ENCODE peak calls at places on chromosomes 11 and 22, in six cellular contexts. X is heart left ventricle, H is fibroblast of lung, S is sigmoid colon, V is astrocyte, D is left ventricle myocardium inferior. Q is an unnamed sample.
A peak's percentile ranks its signal among the peaks of the same experiment; 100 is the strongest.

GRCh38 chr11:85540181-85540580 is 87.0 kb downstream of the DLG2 start:
- DNase-seq in X (no peak), D (no peak), V (no peak), S (no peak), H (no peak), Q (no peak)

GRCh38 chr22:30705710-30706651 is 11.3 kb downstream of the OSBP2 start:
- DNase-seq in H (peak; percentile 74), X (no peak), S (no peak), D (no peak), V (peak; percentile 88), Q (no peak)

GRCh38 chr11:19951558-19952083 is 208.7 kb downstream of the DBX1 start:
- DNase-seq in X (no peak), V (no peak), S (no peak), H (peak; percentile 71), D (no peak), Q (no peak)

GRCh38 chr11:77127969-77128691 is at the start of gene MYO7A:
- DNase-seq in D (peak; percentile 70), X (peak; percentile 72), V (no peak), S (no peak), H (peak; percentile 33), Q (peak; percentile 93)

GRCh38 chr11:112163875-112164521 is at the start of gene IL18:
- DNase-seq in V (no peak), X (no peak), D (peak; percentile 32), S (peak; percentile 68), H (no peak), Q (no peak)

GRCh38 chr11:128593281-128593680 is 5.9 kb upstream of the ETS1 start:
- DNase-seq in V (peak; percentile 86), X (no peak), D (no peak), H (no peak), S (no peak), Q (peak; percentile 47)

GRCh38 chr11:8932564-8933180 is at the start of gene C11orf16:
- DNase-seq in V (no peak), H (no peak), S (no peak), X (no peak), D (no peak), Q (no peak)

GRCh38 chr11:67561971-67562560 is 21.5 kb upstream of the GSTP1 start:
- DNase-seq in D (no peak), V (no peak), H (no peak), X (no peak), S (no peak), Q (no peak)

GRCh38 chr22:37007666-37008065 is 11.6 kb downstream of the TST start:
- DNase-seq in H (no peak), X (no peak), S (no peak), V (no peak), D (no peak), Q (no peak)

GRCh38 chr11:77278595-77279506 is 22.6 kb downstream of the GDPD4 start:
- DNase-seq in X (no peak), V (peak; percentile 42), H (no peak), S (no peak), D (no peak), Q (no peak)

GRCh38 chr11:92826136-92826535 is 143.3 kb upstream of the MTNR1B start:
- DNase-seq in V (peak; percentile 80), S (no peak), H (peak; percentile 68), D (no peak), X (no peak), Q (no peak)

GRCh38 chr22:30212363-30212995 is 34.1 kb downstream of the LIF start:
- DNase-seq in S (peak; percentile 82), X (no peak), D (no peak), V (peak; percentile 98), H (peak; percentile 90), Q (no peak)

GRCh38 chr11:12274558-12275197 is 102.7 kb upstream of the PARVA start:
- DNase-seq in V (peak; percentile 43), D (no peak), X (no peak), H (peak; percentile 42), S (peak; percentile 44), Q (no peak)

GRCh38 chr11:118156531-118157185 is 4.0 kb upstream of the SCN4B start:
- DNase-seq in S (no peak), H (no peak), V (no peak), X (no peak), D (no peak), Q (no peak)

GRCh38 chr22:22927888-22928665 is 40.5 kb downstream of the IGLL5 start:
- DNase-seq in S (no peak), X (no peak), D (no peak), H (peak; percentile 3), V (no peak), Q (no peak)

GRCh38 chr11:104043678-104044239 is 7.3 kb downstream of the DDI1 start:
- DNase-seq in S (no peak), D (no peak), H (peak; percentile 51), V (peak; percentile 64), X (no peak), Q (no peak)

GRCh38 chr11:125429174-125429707 is 66.8 kb downstream of the FEZ1 start:
- DNase-seq in X (peak; percentile 40), S (no peak), H (peak; percentile 54), V (peak; percentile 35), D (peak; percentile 58), Q (peak; percentile 61)

GRCh38 chr11:69773626-69774353 is 1.4 kb downstream of the FGF4 start:
- DNase-seq in S (no peak), H (no peak), X (no peak), D (no peak), V (no peak), Q (no peak)

GRCh38 chr11:69772646-69773045 is 2.5 kb downstream of the FGF4 start:
- DNase-seq in S (no peak), X (no peak), D (no peak), H (no peak), V (no peak), Q (no peak)

GRCh38 chr11:69770525-69770924 is 4.6 kb downstream of the FGF4 start:
- DNase-seq in D (no peak), H (no peak), X (no peak), V (no peak), S (no peak), Q (no peak)

GRCh38 chr11:69774354-69775162 is 583 bp downstream of the FGF4 start:
- DNase-seq in X (no peak), S (no peak), H (no peak), D (no peak), V (no peak), Q (no peak)

DNA sequence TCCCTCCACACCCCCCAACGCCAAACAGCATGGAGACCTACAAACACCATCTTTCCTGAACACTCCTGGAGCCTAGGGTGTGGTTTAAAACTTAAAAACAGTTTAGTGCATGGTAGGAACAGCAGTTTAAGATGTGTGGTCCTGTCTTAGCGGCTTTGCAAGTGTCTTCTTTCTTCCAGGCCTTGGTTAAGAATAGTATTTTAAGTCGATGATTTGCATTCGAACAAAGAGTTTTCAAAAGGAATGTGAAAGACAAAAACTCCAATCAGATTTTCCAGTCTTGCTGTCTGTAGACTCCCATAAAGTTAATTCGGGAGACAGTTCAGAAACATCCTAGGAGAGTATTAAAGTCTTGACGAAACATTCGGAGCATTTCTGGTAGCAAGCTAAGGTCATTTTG is 3.7 kb downstream of the FGF4 start:
- DNase-seq in X (no peak), H (no peak), S (no peak), V (no peak), D (no peak), Q (no peak)
- H3K4me3 ChIP-seq in X (no peak overlapping the region), H (no peak overlapping the region), S (no peak overlapping the region), V (no peak overlapping the region), D (no peak overlapping the region), Q (no peak overlapping the region)

GRCh38 chr11:64766881-64767280 is 7.1 kb upstream of the PYGM start:
- DNase-seq in X (no peak), V (no peak), S (peak; percentile 67), D (no peak), H (no peak), Q (no peak)

GRCh38 chr11:64770120-64770519 is 8.2 kb downstream of the SF1 start:
- DNase-seq in S (peak; percentile 60), V (no peak), H (no peak), X (no peak), D (no peak), Q (no peak)

GRCh38 chr11:64769283-64769682 is 9.1 kb downstream of the SF1 start:
- DNase-seq in D (no peak), H (no peak), S (no peak), X (no peak), V (no peak), Q (no peak)

GRCh38 chr11:64767344-64768299 is 7.8 kb upstream of the PYGM start:
- DNase-seq in D (peak; percentile 63), S (peak; percentile 86), H (peak; percentile 54), V (peak; percentile 32), X (peak; percentile 64), Q (peak; percentile 80)

GRCh38 chr11:64768300-64768694 is 8.5 kb upstream of the PYGM start:
- DNase-seq in D (no peak), V (no peak), S (no peak), X (no peak), H (no peak), Q (no peak)
- H3K36me3 ChIP-seq in D (peaks cover 100% of the 10 kb centered on the region), V (peaks cover 74% of the 10 kb centered on the region), S (peaks cover 89% of the 10 kb centered on the region), X (peaks cover 58% of the 10 kb centered on the region), H (peaks cover 49% of the 10 kb centered on the region), Q (peaks cover 91% of the 10 kb centered on the region)

GRCh38 chr11:23406131-23406819 is 546.0 kb upstream of the CCDC179 start:
- DNase-seq in H (no peak), D (peak; percentile 8), S (peak; percentile 49), X (no peak), V (no peak), Q (no peak)
- TF ChIP-seq CTCF in H (no peak), D (no peak), S (no peak), X (no peak), V (no peak), Q (no peak)

GRCh38 chr11:70606951-70607330 is 208.6 kb downstream of the CTTN start:
- DNase-seq in H (no peak), S (no peak), V (no peak), D (no peak), X (no peak), Q (no peak)

GRCh38 chr11:70610561-70610960 is 212.2 kb downstream of the CTTN start:
- DNase-seq in H (no peak), S (no peak), D (no peak), V (peak; percentile 7), X (no peak), Q (peak; percentile 77)

GRCh38 chr11:70607561-70607960 is 209.2 kb downstream of the CTTN start:
- DNase-seq in D (no peak), S (no peak), V (no peak), X (no peak), H (no peak), Q (no peak)

GRCh38 chr11:70606248-70606950 is 208.1 kb downstream of the CTTN start:
- DNase-seq in H (no peak), X (no peak), S (no peak), D (no peak), V (no peak), Q (no peak)

DNA sequence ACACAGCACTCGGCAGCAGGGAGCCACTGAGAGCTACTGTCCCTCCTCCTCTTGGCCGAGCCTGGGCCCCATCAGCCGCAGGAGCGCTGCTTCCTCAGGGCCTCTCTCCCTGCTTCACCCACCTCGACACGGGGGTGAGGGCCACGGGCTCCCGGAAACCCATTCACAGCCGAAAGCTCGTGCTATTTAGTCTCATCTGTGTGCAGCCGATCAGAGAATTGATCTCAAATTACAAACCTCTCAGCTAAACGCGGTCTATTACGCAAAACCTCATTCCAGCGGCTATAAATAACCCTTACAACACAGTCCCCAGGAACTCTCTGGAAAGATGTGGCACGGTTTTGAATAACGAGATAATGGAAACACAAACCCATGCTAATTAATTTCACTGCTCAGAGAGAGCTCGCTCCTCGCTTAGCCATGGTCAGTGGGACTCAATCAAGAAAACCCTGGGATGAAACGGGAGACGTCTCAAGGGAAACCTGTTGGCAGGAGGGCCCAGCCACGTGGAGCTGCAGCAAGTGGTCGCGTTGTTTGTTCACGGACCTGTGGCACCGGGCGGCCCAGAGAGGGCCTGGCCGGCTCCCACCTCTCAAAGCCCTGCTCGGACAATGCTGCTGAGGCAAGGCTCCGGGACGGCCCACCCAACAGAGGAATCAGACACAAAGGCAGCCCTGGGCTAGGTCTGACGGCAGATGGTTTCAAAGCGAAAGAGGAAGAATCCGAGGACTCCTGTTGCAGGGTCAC is 210.4 kb downstream of the CTTN start:
- DNase-seq in S (no peak), D (no peak), H (peak; percentile 12), X (no peak), V (peak; percentile 55), Q (no peak)
- H3K4me3 ChIP-seq in S (no peak overlapping the region), D (no peak overlapping the region), H (no peak overlapping the region), X (no peak overlapping the region), V (no peak overlapping the region), Q (no peak overlapping the region)